ENCODE peak calls at places on chromosomes 6 and 20, in ten cellular contexts. One of them, this sample, is unnamed.

GRCh38 chr6:31794294-31794865 is 1.2 kb downstream of the VARS1 start:
- DNase-seq in heart left ventricle: no peak
- DNase-seq in fibroblast of the aortic adventitia: peak
- DNase-seq in tibial nerve: no peak
- DNase-seq in SK-N-DZ: no peak
- DNase-seq in T-helper 1 cell: no peak
- DNase-seq in RCC 7860: no peak
- DNase-seq in left ventricle myocardium inferior: no peak
- DNase-seq in substantia nigra: no peak
- DNase-seq in activated T-cell treated with anti-CD3 and anti-CD28 coated beads, Interleukin-2, amount 50 U/mL, for 48 hours: no peak
- DNase-seq in this sample: peak

GRCh38 chr20:51195419-51195901 is 172.6 kb upstream of the KCNG1 start:
- DNase-seq in fibroblast of the aortic adventitia: no peak
- DNase-seq in tibial nerve: no peak
- DNase-seq in RCC 7860: peak
- DNase-seq in heart left ventricle: no peak
- DNase-seq in T-helper 1 cell: no peak
- DNase-seq in SK-N-DZ: no peak
- DNase-seq in substantia nigra: no peak
- DNase-seq in activated T-cell treated with anti-CD3 and anti-CD28 coated beads, Interleukin-2, amount 50 U/mL, for 48 hours: no peak
- DNase-seq in left ventricle myocardium inferior: no peak
- DNase-seq in this sample: peak

GRCh38 chr20:25090492-25091429 is 8.8 kb upstream of the VSX1 start:
- DNase-seq in tibial nerve: no peak
- DNase-seq in activated T-cell treated with anti-CD3 and anti-CD28 coated beads, Interleukin-2, amount 50 U/mL, for 48 hours: peak
- DNase-seq in heart left ventricle: no peak
- DNase-seq in RCC 7860: no peak
- DNase-seq in substantia nigra: no peak
- DNase-seq in fibroblast of the aortic adventitia: no peak
- DNase-seq in left ventricle myocardium inferior: no peak
- DNase-seq in T-helper 1 cell: peak
- DNase-seq in SK-N-DZ: no peak
- DNase-seq in this sample: no peak

GRCh38 chr20:47295921-47296426 is 60.5 kb downstream of the ZMYND8 start:
- DNase-seq in heart left ventricle: no peak
- DNase-seq in substantia nigra: no peak
- DNase-seq in SK-N-DZ: no peak
- DNase-seq in activated T-cell treated with anti-CD3 and anti-CD28 coated beads, Interleukin-2, amount 50 U/mL, for 48 hours: no peak
- DNase-seq in left ventricle myocardium inferior: no peak
- DNase-seq in T-helper 1 cell: no peak
- DNase-seq in tibial nerve: no peak
- DNase-seq in RCC 7860: peak
- DNase-seq in fibroblast of the aortic adventitia: no peak
- DNase-seq in this sample: no peak

GRCh38 chr6:89278956-89279355 is 36.1 kb downstream of the GABRR2 start:
- DNase-seq in activated T-cell treated with anti-CD3 and anti-CD28 coated beads, Interleukin-2, amount 50 U/mL, for 48 hours: no peak
- DNase-seq in T-helper 1 cell: no peak
- DNase-seq in substantia nigra: no peak
- DNase-seq in left ventricle myocardium inferior: no peak
- DNase-seq in tibial nerve: no peak
- DNase-seq in heart left ventricle: no peak
- DNase-seq in SK-N-DZ: no peak
- DNase-seq in RCC 7860: no peak
- DNase-seq in fibroblast of the aortic adventitia: no peak
- DNase-seq in this sample: no peak

GRCh38 chr6:156863504-156863903 is 86.3 kb downstream of the ARID1B start:
- DNase-seq in SK-N-DZ: no peak
- DNase-seq in RCC 7860: no peak
- DNase-seq in tibial nerve: no peak
- DNase-seq in fibroblast of the aortic adventitia: no peak
- DNase-seq in T-helper 1 cell: no peak
- DNase-seq in substantia nigra: no peak
- DNase-seq in left ventricle myocardium inferior: no peak
- DNase-seq in activated T-cell treated with anti-CD3 and anti-CD28 coated beads, Interleukin-2, amount 50 U/mL, for 48 hours: no peak
- DNase-seq in heart left ventricle: no peak
- DNase-seq in this sample: no peak

GRCh38 chr6:87122477-87122876 is 27.6 kb upstream of the CGA start:
- DNase-seq in T-helper 1 cell: no peak
- DNase-seq in substantia nigra: no peak
- DNase-seq in activated T-cell treated with anti-CD3 and anti-CD28 coated beads, Interleukin-2, amount 50 U/mL, for 48 hours: no peak
- DNase-seq in fibroblast of the aortic adventitia: no peak
- DNase-seq in tibial nerve: no peak
- DNase-seq in SK-N-DZ: no peak
- DNase-seq in RCC 7860: no peak
- DNase-seq in heart left ventricle: no peak
- DNase-seq in left ventricle myocardium inferior: no peak
- DNase-seq in this sample: no peak

GRCh38 chr6:15577550-15578171 is 85.2 kb downstream of the DTNBP1 start:
- DNase-seq in left ventricle myocardium inferior: no peak
- DNase-seq in T-helper 1 cell: no peak
- DNase-seq in heart left ventricle: no peak
- DNase-seq in substantia nigra: no peak
- DNase-seq in SK-N-DZ: no peak
- DNase-seq in activated T-cell treated with anti-CD3 and anti-CD28 coated beads, Interleukin-2, amount 50 U/mL, for 48 hours: no peak
- DNase-seq in tibial nerve: no peak
- DNase-seq in RCC 7860: no peak
- DNase-seq in fibroblast of the aortic adventitia: peak
- DNase-seq in this sample: no peak

GRCh38 chr6:112180095-112180820 is 74.1 kb downstream of the LAMA4 start:
- DNase-seq in RCC 7860: peak
- DNase-seq in SK-N-DZ: peak
- DNase-seq in activated T-cell treated with anti-CD3 and anti-CD28 coated beads, Interleukin-2, amount 50 U/mL, for 48 hours: no peak
- DNase-seq in T-helper 1 cell: peak
- DNase-seq in heart left ventricle: no peak
- DNase-seq in fibroblast of the aortic adventitia: peak
- DNase-seq in left ventricle myocardium inferior: no peak
- DNase-seq in tibial nerve: no peak
- DNase-seq in substantia nigra: peak
- DNase-seq in this sample: peak

GRCh38 chr20:11003341-11003740 is 329.5 kb upstream of the JAG1 start:
- DNase-seq in SK-N-DZ: no peak
- DNase-seq in tibial nerve: no peak
- DNase-seq in substantia nigra: no peak
- DNase-seq in T-helper 1 cell: no peak
- DNase-seq in fibroblast of the aortic adventitia: no peak
- DNase-seq in RCC 7860: no peak
- DNase-seq in heart left ventricle: no peak
- DNase-seq in left ventricle myocardium inferior: no peak
- DNase-seq in activated T-cell treated with anti-CD3 and anti-CD28 coated beads, Interleukin-2, amount 50 U/mL, for 48 hours: no peak
- DNase-seq in this sample: no peak

GRCh38 chr6:167825759-167826229 is 917 bp upstream of the AFDN start:
- DNase-seq in tibial nerve: no peak
- DNase-seq in T-helper 1 cell: peak
- DNase-seq in activated T-cell treated with anti-CD3 and anti-CD28 coated beads, Interleukin-2, amount 50 U/mL, for 48 hours: peak
- DNase-seq in heart left ventricle: peak
- DNase-seq in fibroblast of the aortic adventitia: no peak
- DNase-seq in left ventricle myocardium inferior: peak
- DNase-seq in substantia nigra: no peak
- DNase-seq in RCC 7860: no peak
- DNase-seq in SK-N-DZ: no peak
- DNase-seq in this sample: peak

GRCh38 chr20:17558154-17558940 is 11.5 kb upstream of the DSTN start:
- DNase-seq in tibial nerve: no peak
- DNase-seq in SK-N-DZ: no peak
- DNase-seq in RCC 7860: peak
- DNase-seq in substantia nigra: no peak
- DNase-seq in left ventricle myocardium inferior: no peak
- DNase-seq in fibroblast of the aortic adventitia: peak
- DNase-seq in heart left ventricle: peak
- DNase-seq in activated T-cell treated with anti-CD3 and anti-CD28 coated beads, Interleukin-2, amount 50 U/mL, for 48 hours: peak
- DNase-seq in T-helper 1 cell: no peak
- DNase-seq in this sample: peak

GRCh38 chr6:165861226-165861625 is 198.2 kb upstream of the PDE10A start:
- DNase-seq in left ventricle myocardium inferior: no peak
- DNase-seq in activated T-cell treated with anti-CD3 and anti-CD28 coated beads, Interleukin-2, amount 50 U/mL, for 48 hours: no peak
- DNase-seq in fibroblast of the aortic adventitia: no peak
- DNase-seq in heart left ventricle: no peak
- DNase-seq in T-helper 1 cell: no peak
- DNase-seq in RCC 7860: no peak
- DNase-seq in SK-N-DZ: no peak
- DNase-seq in tibial nerve: no peak
- DNase-seq in substantia nigra: no peak
- DNase-seq in this sample: no peak

GRCh38 chr6:36524871-36525270 is 22.4 kb downstream of the STK38 start:
- DNase-seq in left ventricle myocardium inferior: no peak
- DNase-seq in tibial nerve: no peak
- DNase-seq in activated T-cell treated with anti-CD3 and anti-CD28 coated beads, Interleukin-2, amount 50 U/mL, for 48 hours: no peak
- DNase-seq in T-helper 1 cell: no peak
- DNase-seq in SK-N-DZ: no peak
- DNase-seq in RCC 7860: no peak
- DNase-seq in substantia nigra: no peak
- DNase-seq in heart left ventricle: no peak
- DNase-seq in fibroblast of the aortic adventitia: no peak
- DNase-seq in this sample: no peak

GRCh38 chr6:128655978-128656498 is 135.6 kb upstream of the PTPRK start:
- DNase-seq in heart left ventricle: no peak
- DNase-seq in left ventricle myocardium inferior: no peak
- DNase-seq in activated T-cell treated with anti-CD3 and anti-CD28 coated beads, Interleukin-2, amount 50 U/mL, for 48 hours: peak
- DNase-seq in tibial nerve: no peak
- DNase-seq in fibroblast of the aortic adventitia: peak
- DNase-seq in RCC 7860: peak
- DNase-seq in SK-N-DZ: no peak
- DNase-seq in substantia nigra: no peak
- DNase-seq in T-helper 1 cell: no peak
- DNase-seq in this sample: peak